ENCODE peak calls at places on chromosomes 1 and 21, in eight cellular contexts. I is CD8-positive, alpha-beta memory T cell; N is CD8-positive, alpha-beta T cell; B is pancreas; X is K562; T is breast epithelium; E is body of pancreas; C is astrocyte. D is an unnamed sample. For H3K27me3 and H3K9me3, the result is how much of the 10 kb centered on the place peaks cover.

GRCh38 chr1:200512191-200512590 is 102.4 kb upstream of the ZNF281 start:
- DNase-seq in I (no peak), N (no peak), B (no peak), X (no peak), T (no peak), E (no peak), C (peak), D (peak)

GRCh38 chr21:33490991-33491372 is 534 bp downstream of the DNAJC28 start:
- DNase-seq in I (no peak), N (no peak), B (no peak), X (no peak), T (no peak), E (no peak), C (peak), D (no peak)

GRCh38 chr1:192904438-192904895 is 95.6 kb downstream of the RGS2 start:
- DNase-seq in I (no peak), N (no peak), B (no peak), X (no peak), T (no peak), E (peak), C (peak), D (peak)

GRCh38 chr1:151251656-151252470 is 2.7 kb upstream of the PSMD4 start:
- DNase-seq in I (peak), N (peak), B (peak), X (peak), T (peak), E (peak), C (peak), D (peak)

GRCh38 chr21:37712204-37712934 is 203.9 kb downstream of the KCNJ6 start:
- DNase-seq in I (no peak), N (no peak), B (peak), X (peak), T (peak), E (peak), C (peak), D (peak)

GRCh38 chr1:234863596-234863995 is 253.6 kb upstream of the IRF2BP2 start:
- DNase-seq in I (no peak), N (no peak), B (no peak), X (no peak), T (no peak), E (no peak), C (peak), D (peak)

GRCh38 chr1:59316497-59317128 is 19.7 kb downstream of the FGGY start:
- DNase-seq in I (no peak), N (no peak), B (no peak), X (no peak), T (no peak), E (no peak), C (peak), D (peak)

GRCh38 chr1:224784606-224785328 is 144.7 kb upstream of the DNAH14 start:
- DNase-seq in I (no peak), N (no peak), B (no peak), X (no peak), T (no peak), E (no peak), C (peak), D (no peak)

GRCh38 chr1:209150114-209150513 is 433.4 kb upstream of the CAMK1G start:
- DNase-seq in I (no peak), N (no peak), B (no peak), X (peak), T (no peak), E (no peak), C (peak), D (peak)

GRCh38 chr1:17922833-17923232 is 167.7 kb downstream of the ACTL8 start:
- DNase-seq in I (no peak), N (no peak), B (no peak), X (peak), T (no peak), E (no peak), C (no peak), D (peak)

GRCh38 chr1:156407344-156407743 is 38.3 kb downstream of the RHBG start:
- DNase-seq in I (no peak), N (no peak), B (no peak), X (no peak), T (no peak), E (no peak), C (no peak), D (no peak)

GRCh38 chr1:115978292-115978941 is 2.1 kb downstream of the SLC22A15 start:
- DNase-seq in I (no peak), N (no peak), B (no peak), X (no peak), T (no peak), E (no peak), C (no peak), D (no peak)

GRCh38 chr1:211920602-211921226 is 90.2 kb upstream of the LPGAT1 start:
- DNase-seq in I (no peak), N (no peak), B (no peak), X (no peak), T (no peak), E (no peak), C (no peak), D (peak)

GRCh38 chr1:53367503-53368313 is 39.8 kb upstream of the LRP8 start:
- DNase-seq in I (peak), N (peak), B (no peak), X (peak), T (no peak), E (peak), C (no peak), D (no peak)

GRCh38 chr1:58739851-58740466 is 40.1 kb upstream of the MYSM1 start:
- DNase-seq in I (no peak), N (peak), B (no peak), X (peak), T (no peak), E (no peak), C (no peak), D (no peak)

GRCh38 chr1:223706077-223706988 is 6.0 kb upstream of the CAPN2 start:
- DNase-seq in I (no peak), N (no peak), B (no peak), X (no peak), T (no peak), E (no peak), C (peak), D (peak)

GRCh38 chr1:172276120-172276818 is 144.2 kb upstream of the C1orf105 start:
- DNase-seq in I (no peak), N (no peak), B (no peak), X (no peak), T (no peak), E (no peak), C (no peak), D (no peak)

GRCh38 chr21:46517361-46517760 is 58.7 kb downstream of the DIP2A start:
- DNase-seq in I (no peak), N (no peak), B (peak), X (no peak), T (no peak), E (no peak), C (no peak), D (no peak)

GRCh38 chr1:30537279-30537678 is 186.1 kb downstream of the MATN1 start:
- DNase-seq in I (no peak), N (no peak), B (no peak), X (no peak), T (peak), E (no peak), C (no peak), D (no peak)

GRCh38 chr21:41141031-41141457 is 26.9 kb upstream of the BACE2 start:
- DNase-seq in I (no peak), N (no peak), B (no peak), X (no peak), T (peak), E (peak), C (peak), D (peak)

GRCh38 chr1:59730759-59731478 is 83.8 kb upstream of the HOOK1 start:
- DNase-seq in I (no peak), N (no peak), B (peak), X (peak), T (peak), E (peak), C (peak), D (peak)

GRCh38 chr1:158060001-158060400 is 66.6 kb downstream of the KIRREL1 start:
- DNase-seq in I (no peak), N (no peak), B (no peak), X (no peak), T (no peak), E (no peak), C (no peak), D (no peak)

GRCh38 chr1:211580303-211580687 is 1.3 kb upstream of the SLC30A1 start:
- DNase-seq in I (no peak), N (no peak), B (no peak), X (no peak), T (no peak), E (peak), C (no peak), D (no peak)

GRCh38 chr1:47213230-47213676 is 18.8 kb downstream of the TAL1 start:
- DNase-seq in I (no peak), N (no peak), B (no peak), X (peak), T (no peak), E (no peak), C (no peak), D (no peak)

GRCh38 chr1:40774266-40774998 is 9.2 kb upstream of the KCNQ4 start:
- DNase-seq in I (peak), N (peak), B (peak), X (peak), T (no peak), E (peak), C (no peak), D (no peak)

GRCh38 chr1:96596226-96596625 is 125.4 kb upstream of the PTBP2 start:
- DNase-seq in I (no peak), N (no peak), B (no peak), X (peak), T (no peak), E (no peak), C (peak), D (peak)

GRCh38 chr1:9066945-9067807 is 2.3 kb downstream of the SLC2A5 start:
- DNase-seq in I (no peak), N (no peak), B (no peak), X (peak), T (peak), E (no peak), C (peak), D (peak)
- H3K4me3 ChIP-seq in I (no peak), N (no peak), B (no peak), X (no peak), T (no peak), E (no peak), C (no peak), D (no peak)

GRCh38 chr1:165539908-165540307 is 3.9 kb upstream of the LRRC52 start:
- DNase-seq in I (no peak), N (no peak), B (no peak), X (no peak), T (no peak), E (no peak), C (no peak), D (no peak)
- H3K27me3 ChIP-seq in I (under half), N (under half), B (under half), X (under half), T (under half), E (under half), C (under half), D (under half)

DNA sequence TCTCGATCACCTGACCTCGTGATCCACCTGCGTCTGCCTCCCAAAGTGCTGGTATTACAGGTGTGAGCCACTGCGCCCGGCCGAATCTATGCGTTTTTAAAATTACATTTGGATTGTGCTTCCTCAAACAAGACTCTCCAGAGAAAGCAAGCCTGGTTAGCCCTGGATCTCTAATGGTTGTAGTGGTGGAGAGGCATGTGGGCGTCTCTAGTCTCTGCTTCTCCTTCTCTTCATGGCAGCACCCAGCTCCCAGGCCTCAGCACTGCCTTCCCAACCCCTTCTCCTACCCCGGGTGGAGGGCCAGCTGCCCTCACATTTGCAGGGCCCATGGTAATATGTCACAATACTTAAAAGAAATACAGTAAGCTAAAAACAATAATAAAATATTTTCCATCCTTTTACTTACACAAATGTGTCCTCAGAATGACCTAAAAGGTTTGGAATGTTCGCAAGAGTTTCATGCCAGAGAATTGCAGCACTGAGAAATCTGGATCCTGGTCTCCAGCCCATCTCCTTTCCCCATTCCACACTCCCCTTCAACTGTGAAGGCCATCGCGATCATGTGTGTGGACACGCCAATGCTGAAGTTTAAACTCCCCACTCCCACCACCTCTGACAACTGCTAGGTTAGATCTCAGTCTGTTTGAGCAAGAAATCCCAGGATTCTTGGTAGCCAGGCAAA is 7.0 kb downstream of the OR14I1 start:
- DNase-seq in I (no peak), N (no peak), B (no peak), X (no peak), T (no peak), E (no peak), C (no peak), D (peak)
- H3K9me3 ChIP-seq in I (under half), N (under half), B (under half), X (under half), T (under half), E (under half), C (under half), D (under half)

GRCh38 chr1:7956218-7957032 is 5.1 kb upstream of the PARK7 start:
- DNase-seq in I (no peak), N (no peak), B (no peak), X (no peak), T (no peak), E (no peak), C (peak), D (peak)

GRCh38 chr1:7948950-7949349 is 8.3 kb upstream of the TNFRSF9 start:
- DNase-seq in I (peak), N (no peak), B (no peak), X (no peak), T (no peak), E (no peak), C (peak), D (peak)

GRCh38 chr1:7960165-7960564 is 1.3 kb upstream of the PARK7 start:
- DNase-seq in I (no peak), N (no peak), B (no peak), X (no peak), T (no peak), E (no peak), C (no peak), D (no peak)

GRCh38 chr1:7953850-7954609 is 7.5 kb upstream of the PARK7 start:
- DNase-seq in I (peak), N (peak), B (peak), X (peak), T (peak), E (peak), C (peak), D (peak)

GRCh38 chr1:7954683-7955082 is 6.8 kb upstream of the PARK7 start:
- DNase-seq in I (no peak), N (no peak), B (no peak), X (peak), T (no peak), E (no peak), C (no peak), D (no peak)
- H3K4me3 ChIP-seq in I (peak), N (peak), B (peak), X (peak), T (peak), E (peak), C (peak), D (peak)

GRCh38 chr1:2014726-2015382 is 4.3 kb upstream of the GABRD start:
- DNase-seq in I (no peak), N (no peak), B (no peak), X (no peak), T (no peak), E (peak), C (peak), D (peak)
- H3K27me3 ChIP-seq in I (under half), N (under half), B (under half), X (half or more), T (under half), E (under half), C (under half), D (under half)

DNA sequence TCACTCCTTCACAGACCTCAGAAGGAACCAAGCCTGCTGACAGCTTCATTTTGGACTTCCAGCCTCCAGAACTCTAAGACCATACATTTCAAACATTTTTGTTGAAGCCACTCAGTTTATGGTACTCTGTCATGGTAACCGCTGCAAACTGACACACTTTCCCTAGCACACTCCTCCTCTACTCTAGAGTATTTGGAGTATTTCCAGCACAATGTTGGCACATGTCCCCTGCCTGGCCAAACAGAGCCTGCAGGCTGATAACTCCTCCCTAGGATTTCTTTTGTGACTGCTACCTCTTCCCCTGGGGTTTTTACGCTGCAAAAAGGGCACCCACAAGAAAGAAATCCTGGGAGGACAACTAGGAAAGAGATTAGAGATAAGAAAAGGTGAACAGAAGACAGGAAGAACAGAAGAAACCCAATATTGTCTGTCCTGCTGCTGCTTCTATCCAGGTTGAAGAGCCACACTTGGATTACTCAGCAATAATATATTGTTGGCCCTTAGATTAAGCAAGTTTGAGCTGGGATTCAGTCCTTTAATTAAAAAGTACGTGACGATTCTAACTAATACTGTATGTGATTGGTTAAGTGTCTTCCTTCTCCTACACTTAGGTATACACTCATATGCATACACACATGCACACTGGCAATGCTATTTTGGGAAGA is 844.1 kb downstream of the LTN1 start:
- DNase-seq in I (no peak), N (no peak), B (peak), X (no peak), T (no peak), E (peak), C (no peak), D (no peak)
- H3K9me3 ChIP-seq in I (under half), N (under half), B (under half), X (under half), T (under half), E (under half), C (under half), D (under half)

DNA sequence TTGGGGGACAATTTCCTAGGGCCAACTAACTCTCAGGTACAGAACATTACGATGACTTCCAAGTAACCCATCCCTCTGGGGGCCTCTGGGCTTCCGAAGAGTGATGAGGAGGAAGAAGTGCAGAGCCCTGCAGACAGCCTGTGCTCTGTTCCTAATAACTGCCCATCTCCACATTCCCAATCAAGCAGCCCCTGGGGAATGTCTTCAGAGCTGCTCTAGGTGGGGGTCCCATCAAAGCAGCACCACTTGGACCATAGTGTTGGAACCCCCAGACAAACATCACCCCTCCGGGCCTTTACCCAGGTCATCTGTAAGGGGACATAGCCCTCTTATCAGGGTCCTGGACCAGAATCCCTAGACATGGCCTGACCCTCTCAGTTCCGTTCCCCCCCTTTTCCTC is 357.3 kb downstream of the NPHP4 start:
- DNase-seq in I (no peak), N (no peak), B (no peak), X (no peak), T (no peak), E (no peak), C (no peak), D (no peak)
- H3K4me3 ChIP-seq in I (no peak), N (no peak), B (no peak), X (no peak), T (no peak), E (no peak), C (no peak), D (no peak)

GRCh38 chr1:39670689-39671088 is 1.2 kb downstream of the NT5C1A start:
- DNase-seq in I (no peak), N (no peak), B (no peak), X (no peak), T (no peak), E (no peak), C (no peak), D (no peak)

GRCh38 chr1:39663559-39663958 is 8.3 kb downstream of the NT5C1A start:
- DNase-seq in I (no peak), N (no peak), B (no peak), X (peak), T (no peak), E (no peak), C (no peak), D (no peak)

GRCh38 chr1:39668894-39669293 is 3.0 kb downstream of the NT5C1A start:
- DNase-seq in I (no peak), N (no peak), B (no peak), X (no peak), T (no peak), E (no peak), C (no peak), D (no peak)

GRCh38 chr1:39668111-39668510 is 3.8 kb downstream of the NT5C1A start:
- DNase-seq in I (no peak), N (no peak), B (no peak), X (no peak), T (no peak), E (no peak), C (no peak), D (no peak)

GRCh38 chr1:39666772-39667171 is 5.1 kb downstream of the NT5C1A start:
- DNase-seq in I (no peak), N (no peak), B (no peak), X (no peak), T (no peak), E (no peak), C (no peak), D (no peak)
- H3K27me3 ChIP-seq in I (under half), N (under half), B (under half), X (under half), T (under half), E (under half), C (under half), D (under half)